ENCODE peak calls at places on chromosomes 7 and 10, in ten cellular contexts. Y, D, Z, C, J, L, N, R, S and B are unnamed samples.

GRCh38 chr7:75879771-75880184 is 944 bp downstream of the RHBDD2 start:
- DNase-seq in S (no peak), R (no peak), D (no peak), C (no peak), L (no peak), Y (no peak), J (peak; percentile 38), N (peak; percentile 44), Z (no peak), B (no peak)

GRCh38 chr7:105191329-105191728 is 177.3 kb downstream of the KMT2E start:
- DNase-seq in L (no peak), S (no peak), N (no peak), Z (no peak), R (no peak), C (no peak), J (no peak), D (no peak), Y (no peak), B (no peak)

GRCh38 chr10:22433875-22434274 is 88.6 kb downstream of the SPAG6 start:
- DNase-seq in S (peak; percentile 92), Y (peak; percentile 94), L (peak; percentile 91), N (no peak), J (no peak), Z (no peak), C (no peak), D (no peak), R (no peak), B (peak; percentile 76)

GRCh38 chr10:56633876-56634452 is 272.9 kb upstream of the ZWINT start:
- DNase-seq in C (no peak), S (no peak), R (no peak), Y (no peak), D (no peak), L (no peak), Z (peak; percentile 67), N (no peak), J (no peak), B (no peak)

GRCh38 chr7:101632641-101633040 is 3.5 kb upstream of the MYL10 start:
- DNase-seq in D (no peak), Y (no peak), Z (no peak), R (no peak), L (no peak), N (no peak), J (no peak), C (no peak), S (no peak), B (peak; percentile 7)

GRCh38 chr7:111137296-111138195 is 46.6 kb downstream of the LRRN3 start:
- DNase-seq in Y (peak; percentile 33), J (peak; percentile 2), Z (peak; percentile 48), L (no peak), R (peak; percentile 31), S (no peak), D (no peak), C (no peak), N (no peak), B (no peak)

GRCh38 chr10:31274310-31274709 is 44.7 kb upstream of the ZEB1 start:
- DNase-seq in R (no peak), J (no peak), S (no peak), Y (no peak), D (no peak), N (no peak), C (no peak), L (no peak), Z (no peak), B (no peak)

GRCh38 chr10:61342817-61343572 is 110.2 kb downstream of the TMEM26 start:
- DNase-seq in L (no peak), N (no peak), S (no peak), Z (no peak), R (no peak), Y (no peak), J (no peak), D (no peak), C (no peak), B (no peak)

GRCh38 chr10:75407296-75407715 is 5.7 kb upstream of the ZNF503 start:
- DNase-seq in R (no peak), D (no peak), L (peak; percentile 74), S (no peak), Z (no peak), Y (no peak), J (no peak), N (no peak), C (no peak), B (no peak)

GRCh38 chr7:66697451-66698438 is 42.8 kb upstream of the RABGEF1 start:
- DNase-seq in S (peak; percentile 19), C (no peak), Z (no peak), R (no peak), L (peak; percentile 39), J (no peak), D (no peak), Y (peak; percentile 76), N (no peak), B (no peak)

GRCh38 chr10:60660625-60661024 is 117.7 kb upstream of the CDK1 start:
- DNase-seq in J (no peak), N (no peak), S (no peak), D (no peak), Y (no peak), Z (no peak), C (no peak), R (no peak), L (no peak), B (no peak)

GRCh38 chr7:93509303-93509702 is 65.2 kb downstream of the CALCR start:
- DNase-seq in R (no peak), S (no peak), D (no peak), N (no peak), C (no peak), L (no peak), Y (no peak), Z (no peak), J (no peak), B (no peak)

GRCh38 chr10:1199897-1200721 is 143.9 kb downstream of the WDR37 start:
- DNase-seq in R (no peak), Y (no peak), J (no peak), Z (no peak), L (no peak), C (no peak), D (peak; percentile 4), N (no peak), S (no peak), B (no peak)

GRCh38 chr7:27091936-27092752 is 3.7 kb downstream of the HOXA1 start:
- DNase-seq in R (no peak), S (no peak), N (no peak), Y (no peak), D (no peak), L (no peak), Z (no peak), C (no peak), J (no peak), B (no peak)

GRCh38 chr10:34001831-34002230 is 667.4 kb upstream of the NRP1 start:
- DNase-seq in R (no peak), D (no peak), Z (no peak), C (no peak), N (no peak), Y (no peak), L (no peak), S (no peak), J (no peak), B (no peak)

GRCh38 chr7:115070311-115070710 is 148.4 kb downstream of the MDFIC start:
- DNase-seq in L (no peak), J (no peak), D (no peak), Y (no peak), N (no peak), S (no peak), Z (no peak), R (no peak), C (no peak), B (no peak)

GRCh38 chr7:130884437-130885417 is 150.7 kb upstream of the KLF14 start:
- DNase-seq in D (no peak), Z (no peak), C (no peak), J (no peak), Y (peak; percentile 72), N (no peak), R (no peak), L (peak; percentile 27), S (no peak), B (no peak)

GRCh38 chr7:155357573-155358041 is 59.9 kb downstream of the INSIG1 start:
- DNase-seq in D (no peak), Z (no peak), L (peak; percentile 59), N (no peak), Y (peak; percentile 68), S (no peak), C (no peak), R (no peak), J (no peak), B (no peak)

GRCh38 chr10:10209152-10209551 is 808.5 kb upstream of the CELF2 start:
- DNase-seq in R (no peak), C (no peak), Y (peak; percentile 24), Z (peak; percentile 76), L (no peak), S (no peak), J (no peak), D (no peak), N (no peak), B (no peak)

GRCh38 chr7:36742911-36743775 is 18.8 kb upstream of the AOAH start:
- DNase-seq in R (no peak), D (no peak), J (no peak), C (no peak), L (no peak), Y (no peak), S (no peak), N (no peak), Z (peak; percentile 61), B (no peak)

GRCh38 chr7:140041626-140042385 is 20.9 kb downstream of the PARP12 start:
- DNase-seq in S (no peak), C (no peak), J (no peak), D (no peak), L (no peak), R (no peak), Y (no peak), N (no peak), Z (no peak), B (no peak)

GRCh38 chr7:150734293-150734692 is 2.9 kb upstream of the GIMAP5 start:
- DNase-seq in J (no peak), Y (no peak), R (no peak), L (no peak), N (no peak), D (no peak), C (no peak), S (no peak), Z (peak; percentile 82), B (no peak)

GRCh38 chr10:58326967-58327381 is 7.8 kb upstream of the UBE2D1 start:
- DNase-seq in C (no peak), L (no peak), Z (no peak), Y (peak; percentile 70), N (no peak), J (no peak), S (peak; percentile 30), R (no peak), D (no peak), B (no peak)

GRCh38 chr10:101588879-101589278 is 758 bp downstream of the DPCD start:
- DNase-seq in L (no peak), R (no peak), N (no peak), S (no peak), Y (peak; percentile 24), J (no peak), C (no peak), D (no peak), Z (no peak), B (no peak)

GRCh38 chr7:19107392-19108147 is 9.9 kb downstream of the TWIST1 start:
- DNase-seq in D (no peak), Y (peak; percentile 83), S (no peak), N (no peak), Z (no peak), J (no peak), R (no peak), L (peak; percentile 33), C (no peak), B (no peak)

GRCh38 chr10:32161586-32161985 is 105.4 kb upstream of the KIF5B start:
- DNase-seq in Y (no peak), S (no peak), J (no peak), C (no peak), N (no peak), D (no peak), L (no peak), R (no peak), Z (no peak), B (no peak)

GRCh38 chr7:151059362-151060112 is at the start of gene SLC4A2:
- DNase-seq in C (no peak), R (peak; percentile 70), Z (peak; percentile 79), L (peak; percentile 80), N (peak; percentile 57), D (peak; percentile 52), Y (peak; percentile 63), J (peak; percentile 73), S (no peak), B (no peak)